ENCODE peak calls at places on chromosomes 4 and X, in ten cellular contexts. F is ascending aorta; A is fibroblast of lung; L is SJSA1; V is upper lobe of right lung; S is cardiac muscle cell; R is transverse colon; D is CD4-positive, alpha-beta memory T cell; I is OCI-LY7; Z is mucosa of descending colon. N is an unnamed sample.

GRCh38 chrX:153641575-153642312 is 5.3 kb upstream of the DUSP9 start:
- DNase-seq in D (no peak), L (no peak), V (no peak), R (no peak), S (no peak), F (no peak), Z (no peak), A (no peak), I (no peak), N (peak; percentile 77)

GRCh38 chrX:51834076-51834475 is 59.3 kb upstream of the MAGED1 start:
- DNase-seq in L (no peak), D (no peak), R (peak; percentile 11), S (no peak), V (no peak), F (no peak), Z (peak; percentile 14), I (no peak), A (no peak), N (no peak)

GRCh38 chr4:5751918-5752802 is 41.2 kb downstream of the EVC start:
- DNase-seq in F (no peak), R (no peak), I (no peak), L (no peak), V (peak; percentile 44), A (peak; percentile 71), D (no peak), Z (no peak), S (peak; percentile 47), N (peak; percentile 90)

GRCh38 chr4:99300934-99301333 is 10.1 kb upstream of the ADH1A start:
- DNase-seq in R (peak; percentile 76), A (peak; percentile 100), I (no peak), Z (peak; percentile 75), L (no peak), V (peak; percentile 72), S (peak; percentile 99), D (no peak), F (no peak), N (no peak)

GRCh38 chr4:55545681-55546632 is 752 bp downstream of the CLOCK start:
- DNase-seq in I (peak; percentile 68), S (peak; percentile 79), V (peak; percentile 93), F (peak; percentile 12), L (peak; percentile 77), Z (peak; percentile 83), R (peak; percentile 80), D (peak; percentile 74), A (peak; percentile 75), N (peak; percentile 74)

GRCh38 chr4:3500111-3500510 is 32.1 kb downstream of the LRPAP1 start:
- DNase-seq in F (no peak), L (no peak), I (no peak), D (no peak), V (no peak), A (no peak), R (no peak), S (no peak), Z (no peak), N (no peak)

GRCh38 chrX:116384406-116384805 is 52.0 kb upstream of the SLC6A14 start:
- DNase-seq in V (no peak), I (no peak), D (no peak), Z (no peak), S (peak; percentile 63), A (peak; percentile 79), F (no peak), L (no peak), R (no peak), N (no peak)

GRCh38 chr4:163166041-163166579 is 580 bp downstream of the NAF1 start:
- DNase-seq in F (peak; percentile 10), L (no peak), D (peak; percentile 76), Z (peak; percentile 46), I (peak; percentile 64), A (peak; percentile 44), R (peak; percentile 47), V (peak; percentile 83), S (peak; percentile 53), N (peak; percentile 76)

GRCh38 chr4:122346036-122346435 is 32.8 kb upstream of the ADAD1 start:
- DNase-seq in F (no peak), L (peak; percentile 2), V (no peak), R (no peak), Z (no peak), I (no peak), A (no peak), S (no peak), D (no peak), N (no peak)

GRCh38 chr4:122341906-122342305 is 36.9 kb upstream of the ADAD1 start:
- DNase-seq in S (peak; percentile 84), Z (no peak), D (no peak), F (no peak), V (no peak), R (no peak), L (no peak), A (peak; percentile 58), I (no peak), N (no peak)

DNA sequence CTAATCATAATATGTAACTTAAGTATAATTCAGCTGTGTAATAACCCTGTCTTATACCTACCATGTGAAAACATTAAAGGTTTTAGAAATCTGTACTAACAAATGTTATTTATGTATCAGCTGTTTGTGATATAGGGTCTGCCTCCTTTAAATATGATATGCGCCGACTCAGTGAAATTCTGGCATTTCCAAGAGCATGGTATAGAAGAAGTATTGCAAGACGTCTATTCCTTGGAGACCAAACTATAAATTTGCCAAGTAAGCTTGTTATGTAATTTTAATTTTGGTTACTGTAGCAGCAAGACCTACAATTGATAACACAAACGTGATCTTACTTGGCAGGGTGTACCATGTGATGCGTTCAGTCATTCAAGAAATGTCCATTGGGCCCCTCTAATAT is 32.3 kb upstream of the ADAD1 start:
- DNase-seq in V (no peak), F (no peak), R (no peak), A (no peak), D (no peak), L (no peak), I (no peak), S (no peak), Z (no peak), N (no peak)
- H3K36me3 ChIP-seq in V (peaks cover 74% of the 10 kb centered on the region), F (peaks cover 74% of the 10 kb centered on the region), R (no peaks in the 10 kb centered on the region), A (no peaks in the 10 kb centered on the region), D (peaks cover 21% of the 10 kb centered on the region), L (peaks cover 22% of the 10 kb centered on the region), I (peaks cover 42% of the 10 kb centered on the region), S (peaks cover 66% of the 10 kb centered on the region), Z (peaks cover 4% of the 10 kb centered on the region), N (peaks cover 1% of the 10 kb centered on the region)

GRCh38 chr4:47567511-47567910 is 82.4 kb downstream of the ATP10D start:
- DNase-seq in R (no peak), Z (no peak), L (no peak), A (no peak), V (no peak), I (no peak), F (no peak), D (no peak), S (no peak), N (no peak)

GRCh38 chr4:47562297-47562696 is 77.2 kb downstream of the ATP10D start:
- DNase-seq in F (no peak), S (no peak), L (no peak), D (no peak), A (no peak), V (no peak), I (no peak), Z (no peak), R (no peak), N (no peak)

GRCh38 chr4:47570816-47571215 is 85.7 kb downstream of the ATP10D start:
- DNase-seq in S (no peak), F (no peak), R (no peak), V (no peak), L (no peak), Z (no peak), A (no peak), D (no peak), I (no peak), N (no peak)

GRCh38 chr4:47566975-47567374 is 81.9 kb downstream of the ATP10D start:
- DNase-seq in I (no peak), R (no peak), D (no peak), A (no peak), Z (no peak), S (no peak), V (no peak), F (no peak), L (no peak), N (no peak)

DNA sequence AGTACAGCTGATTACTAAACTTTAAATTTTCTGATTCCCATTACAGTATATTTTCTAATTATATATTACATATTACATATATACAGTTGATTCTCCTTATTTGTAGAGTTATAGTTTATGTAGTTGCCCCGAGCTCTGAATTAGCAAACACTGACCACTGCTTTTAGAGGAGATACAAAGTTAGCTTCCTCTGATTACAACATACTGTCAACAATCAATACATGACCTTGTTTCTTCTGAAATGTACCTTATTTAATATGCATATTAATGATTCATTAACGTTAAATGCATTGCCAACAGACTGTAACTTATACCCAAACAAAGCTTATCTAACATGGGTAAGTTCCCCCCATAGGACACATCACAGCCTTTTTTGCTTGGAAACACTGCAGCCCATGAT is 81.5 kb downstream of the ATP10D start:
- DNase-seq in L (no peak), F (no peak), S (no peak), A (no peak), V (no peak), Z (no peak), I (no peak), D (no peak), R (no peak), N (no peak)
- H3K4me3 ChIP-seq in L (no peak overlapping the region), F (no peak overlapping the region), S (no peak overlapping the region), A (no peak overlapping the region), V (no peak overlapping the region), Z (no peak overlapping the region), I (no peak overlapping the region), D (no peak overlapping the region), R (no peak overlapping the region), N (no peak overlapping the region)

GRCh38 chrX:72272868-72273267 is 4.2 kb downstream of the RPS4X start:
- DNase-seq in A (no peak), L (no peak), I (no peak), V (no peak), R (no peak), S (no peak), D (no peak), Z (no peak), F (no peak), N (no peak)
- H3K36me3 ChIP-seq in A (peaks cover 26% of the 10 kb centered on the region), L (peaks cover 75% of the 10 kb centered on the region), I (peaks cover 91% of the 10 kb centered on the region), V (peaks cover 47% of the 10 kb centered on the region), R (no peaks in the 10 kb centered on the region), S (peaks cover 12% of the 10 kb centered on the region), D (peaks cover 38% of the 10 kb centered on the region), Z (no peaks in the 10 kb centered on the region), F (peaks cover 73% of the 10 kb centered on the region), N (peaks cover 52% of the 10 kb centered on the region)

GRCh38 chr4:158826057-158826456 is 57.2 kb downstream of the FNIP2 start:
- DNase-seq in I (no peak), Z (no peak), V (no peak), S (no peak), F (no peak), L (no peak), D (no peak), A (no peak), R (no peak), N (no peak)

GRCh38 chr4:158826882-158827281 is 58.1 kb downstream of the FNIP2 start:
- DNase-seq in D (peak; percentile 45), F (no peak), A (no peak), Z (peak; percentile 87), L (no peak), R (peak; percentile 55), I (no peak), S (no peak), V (no peak), N (no peak)

GRCh38 chr4:158824425-158825274 is 55.8 kb downstream of the FNIP2 start:
- DNase-seq in S (peak; percentile 59), L (no peak), V (no peak), I (no peak), Z (no peak), D (no peak), F (no peak), A (peak; percentile 21), R (no peak), N (no peak)

GRCh38 chr4:158827475-158828085 is 58.8 kb downstream of the FNIP2 start:
- DNase-seq in V (no peak), L (no peak), R (no peak), S (no peak), F (no peak), A (no peak), D (no peak), I (no peak), Z (no peak), N (no peak)

DNA sequence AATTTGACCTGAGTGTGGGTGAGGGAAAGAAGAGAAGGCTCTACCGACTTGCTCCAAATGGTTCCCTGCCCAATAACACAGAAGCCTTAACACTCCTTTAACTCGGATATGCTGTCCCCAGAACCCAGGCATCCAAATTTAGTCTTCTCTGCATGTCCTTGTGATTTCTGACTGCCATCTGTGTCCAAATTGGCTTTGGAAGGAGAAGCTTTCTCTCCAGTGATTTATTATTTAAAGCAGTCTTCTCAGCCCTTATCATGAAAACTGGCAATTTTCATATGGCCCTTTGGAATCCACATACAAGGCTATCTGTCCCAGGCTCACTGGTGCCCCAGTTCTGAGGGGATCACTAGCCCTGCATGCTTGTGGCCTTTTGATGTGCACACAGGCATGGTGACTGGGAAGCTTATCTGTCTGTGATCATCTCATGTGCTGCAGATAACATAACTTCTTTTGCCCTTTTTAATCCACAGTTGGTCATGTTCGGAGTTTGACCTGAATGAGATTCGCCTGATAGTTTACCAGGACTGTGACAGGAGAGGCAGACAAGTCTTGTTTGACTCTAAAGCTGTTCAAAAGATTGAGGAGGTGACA is 56.7 kb downstream of the FNIP2 start:
- DNase-seq in D (no peak), R (no peak), V (no peak), F (no peak), Z (no peak), S (no peak), I (no peak), A (no peak), L (no peak), N (no peak)
- H3K4me3 ChIP-seq in D (no peak overlapping the region), R (no peak overlapping the region), V (no peak overlapping the region), F (peak overlapping the region; percentile 19), Z (no peak overlapping the region), S (no peak overlapping the region), I (no peak overlapping the region), A (no peak overlapping the region), L (no peak overlapping the region), N (no peak overlapping the region)